ENCODE peak calls at places on chromosomes 1 and 21, in seven cellular contexts. X is heart right ventricle, B is HCT116, P is mucosa of descending colon, J is astrocyte, L is ascending aorta, M is lung. F is an unnamed sample. For H3K36me3 and H3K4me1, the result is how much of the 10 kb centered on the place peaks cover.

GRCh38 chr1:224774378-224774777 is 155.1 kb upstream of the DNAH14 start:
- DNase-seq in X (no peak), B (no peak), P (no peak), J (no peak), L (no peak), M (no peak), F (no peak)

GRCh38 chr1:38005195-38006007 is at the start of gene FHL3:
- DNase-seq in X (peak), B (no peak), P (peak), J (peak), L (no peak), M (peak), F (peak)

GRCh38 chr1:54653036-54653435 is 11.4 kb downstream of the MROH7 start:
- DNase-seq in X (no peak), B (no peak), P (no peak), J (no peak), L (no peak), M (no peak), F (no peak)

GRCh38 chr1:54415986-54416385 is 9.8 kb upstream of the SSBP3 start:
- DNase-seq in X (no peak), B (no peak), P (no peak), J (no peak), L (no peak), M (no peak), F (no peak)

GRCh38 chr1:210467440-210468040 is 138.8 kb downstream of the HHAT start:
- DNase-seq in X (no peak), B (no peak), P (no peak), J (no peak), L (no peak), M (no peak), F (no peak)

GRCh38 chr1:57406428-57406827 is 17.4 kb downstream of the DAB1 start:
- DNase-seq in X (no peak), B (no peak), P (no peak), J (no peak), L (no peak), M (no peak), F (no peak)

GRCh38 chr1:26582836-26583460 is 53.4 kb downstream of the RPS6KA1 start:
- DNase-seq in X (peak), B (no peak), P (no peak), J (peak), L (peak), M (peak), F (no peak)

GRCh38 chr1:235997049-235997448 is 67.8 kb downstream of the NID1 start:
- DNase-seq in X (no peak), B (no peak), P (no peak), J (no peak), L (no peak), M (no peak), F (no peak)

GRCh38 chr21:45309541-45310381 is 22.1 kb upstream of the POFUT2 start:
- DNase-seq in X (peak), B (no peak), P (peak), J (no peak), L (peak), M (no peak), F (no peak)

GRCh38 chr1:221188531-221188930 is 309.3 kb downstream of the HLX start:
- DNase-seq in X (no peak), B (no peak), P (no peak), J (no peak), L (no peak), M (no peak), F (no peak)

GRCh38 chr1:27015260-27015659 is 2.6 kb upstream of the TENT5B start:
- DNase-seq in X (no peak), B (no peak), P (no peak), J (no peak), L (no peak), M (no peak), F (no peak)

GRCh38 chr1:220045356-220046051 is 801 bp downstream of the EPRS1 start:
- DNase-seq in X (no peak), B (no peak), P (peak), J (no peak), L (no peak), M (no peak), F (peak)

GRCh38 chr21:36700961-36701911 is 2.3 kb downstream of the SIM2 start:
- DNase-seq in X (no peak), B (no peak), P (peak), J (no peak), L (no peak), M (no peak), F (peak)

GRCh38 chr1:234562336-234562735 is 47.6 kb downstream of the IRF2BP2 start:
- DNase-seq in X (peak), B (no peak), P (no peak), J (no peak), L (no peak), M (no peak), F (no peak)

GRCh38 chr1:40636777-40637176 is 28.7 kb downstream of the RIMS3 start:
- DNase-seq in X (no peak), B (no peak), P (no peak), J (no peak), L (no peak), M (no peak), F (no peak)

GRCh38 chr1:187928288-187928687 is 1099.5 kb downstream of the PLA2G4A start:
- DNase-seq in X (no peak), B (peak), P (no peak), J (peak), L (no peak), M (no peak), F (peak)

GRCh38 chr1:187928717-187929116 is 1100.0 kb downstream of the PLA2G4A start:
- DNase-seq in X (no peak), B (no peak), P (no peak), J (no peak), L (no peak), M (no peak), F (no peak)

GRCh38 chr1:187936667-187937066 is 1107.9 kb downstream of the PLA2G4A start:
- DNase-seq in X (no peak), B (no peak), P (no peak), J (no peak), L (no peak), M (no peak), F (no peak)

GRCh38 chr1:187933562-187934419 is 1105.0 kb downstream of the PLA2G4A start:
- DNase-seq in X (no peak), B (no peak), P (no peak), J (no peak), L (no peak), M (no peak), F (no peak)

GRCh38 chr1:187931781-187932180 is 1103.0 kb downstream of the PLA2G4A start:
- DNase-seq in X (no peak), B (no peak), P (no peak), J (no peak), L (no peak), M (no peak), F (no peak)
- H3K4me3 ChIP-seq in X (no peak), B (no peak), P (no peak), J (no peak), L (no peak), M (no peak), F (no peak)

GRCh38 chr1:227304665-227305064 is 13.6 kb downstream of the CDC42BPA start:
- DNase-seq in X (no peak), B (no peak), P (no peak), J (no peak), L (no peak), M (no peak), F (no peak)
- H3K36me3 ChIP-seq in X (under half), B (under half), P (under half), J (under half), L (under half), M (under half), F (under half)

GRCh38 chr1:230142608-230143209 is 75.7 kb downstream of the GALNT2 start:
- DNase-seq in X (no peak), B (no peak), P (no peak), J (peak), L (no peak), M (no peak), F (no peak)
- H3K4me1 ChIP-seq in X (half or more), B (under half), P (under half), J (under half), L (under half), M (under half), F (under half)

DNA sequence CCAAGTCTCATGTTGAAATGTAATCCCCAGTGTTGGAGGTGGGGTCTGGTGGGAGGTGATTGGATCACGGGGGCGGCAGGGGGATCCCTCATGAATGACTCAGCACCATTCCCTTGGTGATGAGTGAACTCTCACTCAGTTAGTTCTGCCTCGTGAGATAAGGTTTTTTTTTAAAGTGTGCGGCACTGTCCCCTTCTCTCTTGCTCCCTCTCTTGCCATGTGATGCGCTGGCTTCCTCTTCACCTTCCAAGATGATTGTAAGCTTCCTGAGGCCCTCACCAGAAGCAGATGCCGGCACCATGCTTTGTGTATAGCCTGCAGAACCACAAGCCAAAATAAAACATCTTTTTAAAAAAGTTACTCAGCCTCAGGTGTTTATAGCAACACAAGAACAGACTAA is 19.8 kb upstream of the RAP1A start:
- DNase-seq in X (no peak), B (no peak), P (no peak), J (no peak), L (no peak), M (no peak), F (no peak)
- H3K4me3 ChIP-seq in X (no peak), B (no peak), P (no peak), J (no peak), L (no peak), M (no peak), F (no peak)

DNA sequence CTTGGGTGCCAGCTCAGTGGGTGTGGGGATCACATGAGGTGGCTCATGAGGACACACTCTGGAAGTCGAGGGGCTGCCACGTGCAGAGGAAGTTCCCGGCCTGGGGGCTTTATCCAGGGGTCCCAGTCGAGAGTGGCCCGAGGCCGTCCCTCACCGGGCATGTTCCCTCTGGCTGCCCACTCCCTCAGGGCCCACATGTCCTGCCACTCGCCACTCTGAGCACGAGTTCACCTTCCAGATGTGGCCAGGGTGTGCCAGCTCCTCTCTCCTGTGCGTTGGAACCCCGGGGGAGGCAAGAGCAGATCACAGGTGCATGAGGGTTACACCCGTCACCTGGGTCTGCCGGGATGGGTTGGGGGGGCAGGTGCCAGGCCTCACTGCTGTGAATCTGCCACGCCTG is 14.6 kb downstream of the TMEM201 start:
- DNase-seq in X (no peak), B (no peak), P (no peak), J (no peak), L (no peak), M (no peak), F (no peak)
- H3K36me3 ChIP-seq in X (half or more), B (under half), P (under half), J (under half), L (half or more), M (under half), F (half or more)

GRCh38 chr1:3170566-3171453 is 101.8 kb downstream of the PRDM16 start:
- DNase-seq in X (peak), B (no peak), P (peak), J (peak), L (peak), M (peak), F (no peak)
- H3K4me1 ChIP-seq in X (half or more), B (under half), P (under half), J (under half), L (under half), M (under half), F (under half)

DNA sequence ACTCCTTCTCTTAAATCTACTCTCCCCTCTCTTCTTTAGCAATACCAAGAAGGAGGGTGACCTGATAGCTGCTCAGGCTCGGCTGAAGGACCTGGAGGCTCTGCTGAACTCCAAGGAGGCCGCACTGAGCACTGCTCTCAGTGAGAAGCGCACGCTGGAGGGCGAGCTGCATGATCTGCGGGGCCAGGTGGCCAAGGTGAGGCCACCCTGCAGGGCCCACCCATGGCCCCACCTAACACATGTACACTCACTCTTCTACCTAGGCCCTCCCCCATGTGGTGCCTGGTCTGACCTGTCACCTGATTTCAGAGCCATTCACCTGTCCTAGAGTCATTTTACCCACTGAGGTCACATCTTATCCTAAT is 16.0 kb downstream of the LMNA start:
- DNase-seq in X (no peak), B (no peak), P (no peak), J (no peak), L (no peak), M (no peak), F (no peak)
- H3K4me3 ChIP-seq in X (no peak), B (no peak), P (no peak), J (no peak), L (no peak), M (no peak), F (no peak)